ENCODE peak calls at places on chromosomes 11 and 22, in seven cellular contexts. U is HFFc6, C is epithelial cell of proximal tubule, B is GM12864, T is body of pancreas, L is IMR-90, D is WTC11. S is an unnamed sample.

GRCh38 chr11:85086511-85087284 is 540.4 kb downstream of the DLG2 start:
- DNase-seq in D (no peak), U (no peak), T (no peak), B (no peak), L (peak), C (no peak), S (no peak)

GRCh38 chr22:26443901-26444300 is 14.8 kb downstream of the ASPHD2 start:
- DNase-seq in D (no peak), U (no peak), C (no peak), L (no peak), T (no peak), B (no peak), S (no peak)

GRCh38 chr22:38335077-38335476 is 17.8 kb upstream of the CSNK1E start:
- DNase-seq in C (no peak), T (no peak), D (no peak), U (no peak), L (peak), B (no peak), S (no peak)

GRCh38 chr11:88434333-88434976 is 96.9 kb upstream of the CTSC start:
- DNase-seq in L (no peak), T (no peak), B (no peak), U (no peak), D (no peak), C (no peak), S (no peak)

GRCh38 chr11:86514453-86514852 is 139.8 kb downstream of the CCDC81 start:
- DNase-seq in U (no peak), T (no peak), B (peak), L (no peak), C (no peak), D (no peak), S (no peak)

GRCh38 chr11:76380977-76381719 is at the start of the genes GVQW3 and THAP12:
- DNase-seq in C (peak), B (peak), U (peak), T (peak), D (peak), L (peak), S (peak)

GRCh38 chr11:112877561-112877960 is 83.7 kb upstream of the NCAM1 start:
- DNase-seq in D (peak), L (no peak), T (no peak), U (no peak), B (no peak), C (no peak), S (no peak)

GRCh38 chr11:65851083-65851579 is 6.8 kb downstream of the CFL1 start:
- DNase-seq in U (no peak), T (no peak), C (no peak), B (no peak), D (peak), L (no peak), S (no peak)

GRCh38 chr11:16871368-16871767 is 132.9 kb downstream of the C11orf58 start:
- DNase-seq in C (no peak), B (no peak), T (no peak), D (no peak), L (no peak), U (no peak), S (no peak)

GRCh38 chr11:26983645-26984044 is 10.3 kb upstream of the FIBIN start:
- DNase-seq in D (peak), L (no peak), B (no peak), U (no peak), T (no peak), C (no peak), S (no peak)

DNA sequence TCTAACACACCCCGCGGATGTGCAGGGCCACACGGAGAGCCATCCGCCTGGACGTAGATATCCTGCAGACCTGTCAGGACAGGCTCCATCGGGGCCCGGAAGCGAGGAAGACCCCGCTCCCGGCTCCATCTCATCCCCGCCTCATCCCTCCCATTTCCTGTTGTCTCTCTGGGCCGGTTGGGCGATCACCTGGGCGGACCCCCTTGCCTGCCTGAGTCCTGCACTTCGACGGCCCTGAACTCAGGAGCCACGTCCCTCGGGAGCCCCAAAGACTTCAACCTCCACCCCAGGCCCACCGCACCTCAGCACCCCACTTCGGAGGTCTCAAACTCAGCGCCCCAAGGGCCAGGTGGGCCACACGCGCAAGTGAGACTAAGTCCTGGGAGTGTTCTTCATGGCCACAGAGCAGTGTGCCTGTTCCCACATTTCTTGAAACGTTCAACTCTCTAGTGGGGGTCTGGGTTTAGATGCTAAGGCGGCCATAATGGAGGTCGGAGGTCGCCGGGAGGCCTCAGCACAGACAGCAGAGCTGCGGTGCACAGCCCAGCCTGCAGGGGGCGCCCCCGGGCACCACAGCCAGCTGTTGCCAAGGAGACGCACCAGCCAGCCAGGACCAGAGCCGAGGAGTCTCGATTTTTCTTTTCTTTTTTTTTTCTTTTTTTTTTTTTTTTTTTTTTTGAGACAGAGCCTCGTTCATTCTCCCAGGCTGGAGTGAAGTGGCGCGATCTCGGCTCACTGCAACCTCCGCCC is 26.0 kb upstream of the FADD start:
- DNase-seq in U (peak), C (no peak), D (peak), L (no peak), T (peak), B (no peak), S (no peak)
- TF ChIP-seq CTCF in U (peak), C (peak), D (peak), L (peak), T (no peak), B (peak), S (peak)

DNA sequence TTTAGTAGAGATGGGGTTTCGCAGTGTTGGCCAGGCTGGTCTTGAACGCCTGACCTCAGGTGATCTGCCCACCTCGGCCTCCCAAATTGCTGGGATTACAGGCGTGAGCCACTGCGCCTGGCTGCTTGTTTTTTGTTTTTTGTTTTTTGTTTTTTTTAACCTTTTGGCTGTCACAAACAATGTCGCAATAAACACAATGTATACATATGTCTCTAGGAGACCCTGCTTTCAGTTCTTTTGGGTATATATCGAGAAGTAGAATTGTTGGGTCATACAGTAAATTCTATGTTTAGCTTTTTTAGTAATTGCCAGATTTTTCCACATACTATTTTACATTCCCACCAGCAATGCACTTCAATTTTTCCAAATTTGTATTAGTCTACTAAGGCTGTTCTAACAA is 28.0 kb downstream of the RBX1 start:
- DNase-seq in D (no peak), T (no peak), U (no peak), L (no peak), B (no peak), C (no peak), S (no peak)
- TF ChIP-seq CTCF in D (no peak), T (no peak), U (no peak), L (no peak), B (no peak), C (no peak), S (no peak)

DNA sequence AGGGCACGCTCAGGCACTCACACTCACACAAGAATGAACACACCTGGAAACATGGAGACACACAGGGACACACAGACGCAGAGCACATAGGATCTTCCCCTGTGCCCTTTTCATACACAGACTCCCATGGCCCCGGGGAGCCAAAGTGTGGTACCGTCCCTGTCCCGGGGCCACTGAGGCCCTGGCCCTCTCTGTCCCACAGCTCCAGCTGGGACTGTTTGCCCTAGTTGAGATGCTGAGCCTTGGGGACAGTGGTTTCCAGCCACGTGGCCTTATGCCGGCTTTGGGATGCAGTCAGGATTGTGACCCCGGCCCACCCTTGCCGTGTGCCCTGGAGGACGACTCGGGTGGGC is 100.7 kb downstream of the BCR start:
- DNase-seq in C (no peak), U (no peak), L (no peak), D (no peak), T (no peak), B (no peak), S (no peak)
- TF ChIP-seq CTCF in C (no peak), U (no peak), L (no peak), D (no peak), T (no peak), B (no peak), S (no peak)

GRCh38 chr11:9203715-9204311 is 61.3 kb downstream of the DENND5A start:
- DNase-seq in L (no peak), U (no peak), D (peak), B (no peak), T (no peak), C (no peak), S (no peak)
- TF ChIP-seq CTCF in L (peak), U (no peak), D (no peak), B (peak), T (no peak), C (peak), S (no peak)

GRCh38 chr11:64285885-64286800 is 495 bp downstream of the GPR137 start:
- DNase-seq in B (no peak), L (no peak), T (peak), D (no peak), C (no peak), U (no peak), S (no peak)
- TF ChIP-seq CTCF in B (peak), L (no peak), T (no peak), D (no peak), C (peak), U (peak), S (no peak)

GRCh38 chr22:50141891-50142363 is 28.6 kb upstream of the PANX2 start:
- DNase-seq in D (peak), T (no peak), U (no peak), C (no peak), L (peak), B (no peak), S (no peak)
- TF ChIP-seq CTCF in D (peak), T (no peak), U (peak), C (peak), L (peak), B (no peak), S (no peak)

GRCh38 chr22:31870890-31871289 is 73.4 kb upstream of the YWHAH start:
- DNase-seq in T (peak), L (peak), U (peak), D (no peak), B (no peak), C (no peak), S (no peak)
- TF ChIP-seq CTCF in T (no peak), L (peak), U (peak), D (no peak), B (no peak), C (no peak), S (no peak)

S was measured in mesothelial cell of epicardium.